ENCODE peak calls at places on chromosomes 6 and 20, in seven cellular contexts. One of them, this sample, is unnamed.

GRCh38 chr20:57364451-57364850 is 13.4 kb downstream of the RAE1 start:
- ATAC-seq in HepG2: no peak
- ATAC-seq in body of pancreas: no peak
- ATAC-seq in heart left ventricle: no peak
- ATAC-seq in right cardiac atrium: no peak
- ATAC-seq in HCT116: no peak
- ATAC-seq in upper lobe of right lung: no peak
- ATAC-seq in this sample: no peak

GRCh38 chr6:111265842-111266241 is 178.5 kb downstream of the SLC16A10 start:
- ATAC-seq in HepG2: no peak
- ATAC-seq in body of pancreas: no peak
- ATAC-seq in heart left ventricle: peak; percentile 46
- ATAC-seq in right cardiac atrium: no peak
- ATAC-seq in HCT116: no peak
- ATAC-seq in upper lobe of right lung: no peak
- ATAC-seq in this sample: no peak

GRCh38 chr6:119349041-119349340 is 570 bp downstream of the MAN1A1 start:
- ATAC-seq in HepG2: peak; percentile 10
- ATAC-seq in body of pancreas: peak; percentile 7
- ATAC-seq in heart left ventricle: peak; percentile 12
- ATAC-seq in right cardiac atrium: peak; percentile 22
- ATAC-seq in HCT116: peak; percentile 18
- ATAC-seq in upper lobe of right lung: no peak
- ATAC-seq in this sample: peak; percentile 3

GRCh38 chr6:140537211-140537610 is 1162.8 kb upstream of the CITED2 start:
- ATAC-seq in HepG2: no peak
- ATAC-seq in body of pancreas: no peak
- ATAC-seq in heart left ventricle: peak; percentile 50
- ATAC-seq in right cardiac atrium: no peak
- ATAC-seq in HCT116: no peak
- ATAC-seq in upper lobe of right lung: no peak
- ATAC-seq in this sample: peak; percentile 40

GRCh38 chr6:110367001-110367400 is 8.9 kb upstream of the METTL24 start:
- ATAC-seq in HepG2: no peak
- ATAC-seq in body of pancreas: no peak
- ATAC-seq in heart left ventricle: no peak
- ATAC-seq in right cardiac atrium: no peak
- ATAC-seq in HCT116: no peak
- ATAC-seq in upper lobe of right lung: no peak
- ATAC-seq in this sample: no peak

GRCh38 chr6:122778961-122779671 is 400 bp upstream of the FABP7 start:
- ATAC-seq in HepG2: peak; percentile 67
- ATAC-seq in body of pancreas: no peak
- ATAC-seq in heart left ventricle: no peak
- ATAC-seq in right cardiac atrium: no peak
- ATAC-seq in HCT116: no peak
- ATAC-seq in upper lobe of right lung: no peak
- ATAC-seq in this sample: no peak

GRCh38 chr20:64083380-64084208 is 604 bp downstream of the LKAAEAR1 start:
- ATAC-seq in HepG2: peak; percentile 62
- ATAC-seq in body of pancreas: peak; percentile 56
- ATAC-seq in heart left ventricle: peak; percentile 62
- ATAC-seq in right cardiac atrium: peak; percentile 48
- ATAC-seq in HCT116: peak; percentile 54
- ATAC-seq in upper lobe of right lung: peak; percentile 57
- ATAC-seq in this sample: peak; percentile 49

GRCh38 chr6:159282351-159282750 is 113.2 kb downstream of the FNDC1 start:
- ATAC-seq in HepG2: no peak
- ATAC-seq in body of pancreas: no peak
- ATAC-seq in heart left ventricle: no peak
- ATAC-seq in right cardiac atrium: no peak
- ATAC-seq in HCT116: no peak
- ATAC-seq in upper lobe of right lung: no peak
- ATAC-seq in this sample: no peak

GRCh38 chr6:36204068-36204753 is 7.7 kb downstream of the BRPF3 start:
- ATAC-seq in HepG2: no peak
- ATAC-seq in body of pancreas: no peak
- ATAC-seq in heart left ventricle: no peak
- ATAC-seq in right cardiac atrium: no peak
- ATAC-seq in HCT116: no peak
- ATAC-seq in upper lobe of right lung: peak; percentile 62
- ATAC-seq in this sample: no peak

GRCh38 chr6:135728589-135728988 is 122.9 kb upstream of the PDE7B start:
- ATAC-seq in HepG2: no peak
- ATAC-seq in body of pancreas: no peak
- ATAC-seq in heart left ventricle: no peak
- ATAC-seq in right cardiac atrium: no peak
- ATAC-seq in HCT116: no peak
- ATAC-seq in upper lobe of right lung: no peak
- ATAC-seq in this sample: no peak

DNA sequence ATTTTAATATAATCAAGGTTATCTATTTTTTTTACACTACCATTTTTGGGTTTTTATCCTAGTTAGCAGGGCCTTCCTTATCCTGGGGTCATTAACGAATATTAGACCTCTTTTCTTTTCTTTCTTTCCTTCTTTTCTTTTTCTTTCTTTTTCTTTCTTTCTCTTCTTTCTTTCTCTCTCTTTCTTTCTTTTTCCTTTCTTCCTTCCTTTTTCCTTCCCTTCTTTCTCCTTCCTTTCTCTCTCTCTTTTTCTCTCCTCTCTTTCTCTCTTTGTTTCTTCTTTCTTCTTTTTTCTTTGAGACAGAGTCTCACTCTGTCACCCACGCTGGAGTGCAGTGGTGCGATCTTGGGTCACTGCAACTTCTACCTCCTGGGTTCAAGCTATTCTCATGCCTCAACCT is 120.4 kb upstream of the PDE7B start:
- ATAC-seq in HepG2: no peak
- ATAC-seq in body of pancreas: no peak
- ATAC-seq in heart left ventricle: no peak
- ATAC-seq in right cardiac atrium: no peak
- ATAC-seq in HCT116: no peak
- ATAC-seq in upper lobe of right lung: no peak
- ATAC-seq in this sample: no peak
- H3K4me3 ChIP-seq in HepG2: no peak overlapping the region
- H3K4me3 ChIP-seq in body of pancreas: no peak overlapping the region
- H3K4me3 ChIP-seq in heart left ventricle: no peak overlapping the region
- H3K4me3 ChIP-seq in right cardiac atrium: no peak overlapping the region
- H3K4me3 ChIP-seq in HCT116: no peak overlapping the region
- H3K4me3 ChIP-seq in upper lobe of right lung: no peak overlapping the region
- H3K4me3 ChIP-seq in this sample: no peak overlapping the region

DNA sequence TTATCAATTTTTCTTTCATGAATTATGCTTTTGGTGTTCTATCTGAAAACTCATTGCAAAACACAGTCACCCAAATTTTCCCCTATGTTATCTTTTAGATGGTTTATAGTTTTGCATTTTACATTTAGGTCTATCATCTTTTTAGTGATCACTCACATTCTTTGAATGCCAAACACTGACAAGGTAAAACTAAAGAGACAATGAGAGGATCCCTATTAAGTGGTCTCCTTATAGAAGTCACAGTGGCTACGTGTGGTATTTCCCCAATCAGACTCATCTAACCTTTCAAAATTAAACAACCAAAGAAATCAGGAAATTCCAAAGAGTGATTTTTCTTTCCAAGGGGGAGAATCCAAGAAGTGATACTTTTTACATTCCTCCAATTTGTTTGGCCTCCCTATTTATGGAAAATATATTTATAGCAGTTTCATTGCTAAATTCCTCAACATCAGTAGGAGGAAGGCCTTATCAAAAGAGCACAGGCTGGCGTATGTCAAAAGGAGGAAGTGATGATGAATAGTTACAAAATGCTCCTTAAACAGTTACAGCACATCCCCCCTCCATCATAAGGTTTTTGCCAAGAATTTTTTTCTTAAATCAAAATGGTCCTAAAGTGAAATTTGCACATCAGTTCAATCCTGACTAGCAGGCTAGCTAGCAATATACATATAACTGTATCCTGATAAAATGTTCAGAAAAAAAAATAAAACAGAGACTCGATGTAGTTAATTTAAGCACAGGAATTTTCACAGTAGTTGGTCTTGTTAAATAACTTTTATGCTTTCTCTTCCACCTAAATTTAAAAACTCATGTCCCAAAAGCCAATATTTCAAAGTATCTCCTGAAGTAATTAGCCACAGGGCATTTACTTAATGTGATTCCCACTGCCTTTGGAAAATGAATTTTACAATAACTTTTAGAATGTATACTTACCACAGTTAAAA is 76.2 kb upstream of the IPCEF1 start:
- ATAC-seq in HepG2: no peak
- ATAC-seq in body of pancreas: no peak
- ATAC-seq in heart left ventricle: peak; percentile 68
- ATAC-seq in right cardiac atrium: peak; percentile 87
- ATAC-seq in HCT116: no peak
- ATAC-seq in upper lobe of right lung: peak; percentile 70
- ATAC-seq in this sample: no peak
- H3K4me3 ChIP-seq in HepG2: no peak overlapping the region
- H3K4me3 ChIP-seq in body of pancreas: no peak overlapping the region
- H3K4me3 ChIP-seq in heart left ventricle: no peak overlapping the region
- H3K4me3 ChIP-seq in right cardiac atrium: no peak overlapping the region
- H3K4me3 ChIP-seq in HCT116: no peak overlapping the region
- H3K4me3 ChIP-seq in upper lobe of right lung: no peak overlapping the region
- H3K4me3 ChIP-seq in this sample: no peak overlapping the region

GRCh38 chr6:155103816-155104366 is 108.8 kb downstream of the TIAM2 start:
- ATAC-seq in HepG2: no peak
- ATAC-seq in body of pancreas: no peak
- ATAC-seq in heart left ventricle: no peak
- ATAC-seq in right cardiac atrium: no peak
- ATAC-seq in HCT116: no peak
- ATAC-seq in upper lobe of right lung: no peak
- ATAC-seq in this sample: no peak

GRCh38 chr6:155106456-155107107 is 111.5 kb downstream of the TIAM2 start:
- ATAC-seq in HepG2: no peak
- ATAC-seq in body of pancreas: no peak
- ATAC-seq in heart left ventricle: peak; percentile 95
- ATAC-seq in right cardiac atrium: peak; percentile 70
- ATAC-seq in HCT116: no peak
- ATAC-seq in upper lobe of right lung: no peak
- ATAC-seq in this sample: no peak

GRCh38 chr6:155100087-155100486 is 105.0 kb downstream of the TIAM2 start:
- ATAC-seq in HepG2: peak; percentile 54
- ATAC-seq in body of pancreas: peak; percentile 74
- ATAC-seq in heart left ventricle: peak; percentile 80
- ATAC-seq in right cardiac atrium: peak; percentile 65
- ATAC-seq in HCT116: no peak
- ATAC-seq in upper lobe of right lung: no peak
- ATAC-seq in this sample: no peak

DNA sequence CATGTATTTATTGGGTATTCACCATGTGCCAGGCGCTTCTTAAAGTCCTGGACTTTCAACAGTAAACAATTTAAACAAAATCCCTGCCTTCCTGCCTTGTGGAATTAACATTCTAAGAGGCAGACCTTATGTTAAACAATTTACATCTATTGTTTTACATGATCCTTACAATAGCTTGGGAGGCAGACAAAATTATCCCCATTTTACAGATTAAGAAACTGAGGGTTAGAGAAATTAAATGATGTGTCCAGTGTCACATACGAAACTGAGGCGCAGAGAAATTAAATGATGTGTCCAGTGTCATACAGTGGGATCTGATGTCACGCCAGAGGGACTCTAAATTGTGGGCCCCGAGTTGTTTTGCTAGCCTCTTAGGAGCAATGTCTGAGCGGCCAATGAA is 105.5 kb downstream of the TIAM2 start:
- ATAC-seq in HepG2: no peak
- ATAC-seq in body of pancreas: no peak
- ATAC-seq in heart left ventricle: no peak
- ATAC-seq in right cardiac atrium: no peak
- ATAC-seq in HCT116: no peak
- ATAC-seq in upper lobe of right lung: no peak
- ATAC-seq in this sample: no peak
- H3K4me3 ChIP-seq in HepG2: no peak overlapping the region
- H3K4me3 ChIP-seq in body of pancreas: no peak overlapping the region
- H3K4me3 ChIP-seq in heart left ventricle: no peak overlapping the region
- H3K4me3 ChIP-seq in right cardiac atrium: no peak overlapping the region
- H3K4me3 ChIP-seq in HCT116: no peak overlapping the region
- H3K4me3 ChIP-seq in upper lobe of right lung: no peak overlapping the region
- H3K4me3 ChIP-seq in this sample: no peak overlapping the region

GRCh38 chr6:144660545-144660944 is 375.4 kb downstream of the UTRN start:
- ATAC-seq in HepG2: peak; percentile 68
- ATAC-seq in body of pancreas: no peak
- ATAC-seq in heart left ventricle: no peak
- ATAC-seq in right cardiac atrium: no peak
- ATAC-seq in HCT116: no peak
- ATAC-seq in upper lobe of right lung: peak; percentile 31
- ATAC-seq in this sample: no peak
- H3K4me3 ChIP-seq in HepG2: peak overlapping the region; percentile 45
- H3K4me3 ChIP-seq in body of pancreas: no peak overlapping the region
- H3K4me3 ChIP-seq in heart left ventricle: peak overlapping the region; percentile 40
- H3K4me3 ChIP-seq in right cardiac atrium: no peak overlapping the region
- H3K4me3 ChIP-seq in HCT116: no peak overlapping the region
- H3K4me3 ChIP-seq in upper lobe of right lung: no peak overlapping the region
- H3K4me3 ChIP-seq in this sample: no peak overlapping the region

DNA sequence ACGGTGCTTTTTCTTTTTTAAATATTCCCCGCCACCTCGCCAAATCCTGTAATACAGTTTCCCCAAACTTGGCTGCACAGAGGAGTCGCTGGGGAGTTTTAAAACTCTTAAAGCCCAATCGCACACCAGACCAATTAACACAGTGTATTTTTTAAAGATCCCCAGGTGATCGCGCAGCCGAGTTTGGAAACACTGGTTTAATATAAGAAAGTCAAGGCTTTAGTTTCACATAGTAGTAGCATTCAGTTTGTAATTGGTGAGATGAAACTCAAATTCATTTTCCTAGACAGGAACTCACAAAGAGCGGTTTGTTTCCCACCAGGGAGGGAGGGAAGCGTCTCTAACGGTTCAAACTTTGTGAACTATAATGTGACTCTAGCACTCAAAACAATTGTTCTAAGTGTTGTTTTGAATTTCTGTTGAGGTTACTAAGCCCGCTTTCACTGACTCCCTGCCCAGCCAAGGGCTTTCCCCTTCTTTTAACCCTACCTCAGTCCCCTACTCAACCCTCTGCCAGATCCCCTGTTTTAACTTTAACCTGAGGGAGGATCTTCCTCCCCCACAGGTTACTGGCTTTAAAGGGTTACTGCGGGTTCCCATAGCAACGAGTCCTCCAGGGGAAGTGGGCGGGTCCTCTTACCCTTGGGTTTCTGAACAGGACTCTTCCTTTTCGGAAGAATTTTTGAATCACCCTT is 25.7 kb upstream of the BTBD3 start:
- ATAC-seq in HepG2: peak; percentile 46
- ATAC-seq in body of pancreas: no peak
- ATAC-seq in heart left ventricle: peak; percentile 31
- ATAC-seq in right cardiac atrium: peak; percentile 48
- ATAC-seq in HCT116: peak; percentile 46
- ATAC-seq in upper lobe of right lung: peak; percentile 23
- ATAC-seq in this sample: no peak
- H3K4me3 ChIP-seq in HepG2: peak overlapping the region; percentile 93
- H3K4me3 ChIP-seq in body of pancreas: peak overlapping the region; percentile 51
- H3K4me3 ChIP-seq in heart left ventricle: peak overlapping the region; percentile 76
- H3K4me3 ChIP-seq in right cardiac atrium: peak overlapping the region; percentile 85
- H3K4me3 ChIP-seq in HCT116: peak overlapping the region; percentile 71
- H3K4me3 ChIP-seq in upper lobe of right lung: peak overlapping the region; percentile 67
- H3K4me3 ChIP-seq in this sample: peak overlapping the region; percentile 61